ENCODE peak calls at places on chromosomes 5 and 9, in nine cellular contexts. B is NCI-H146, E is foreskin fibroblast, S is fibroblast of lung, O is T-cell, V is NCI-H82, Q is pancreas, M is SJSA1, J is ACHN. T is an unnamed sample.

GRCh38 chr9:18596920-18597319 is 123.0 kb downstream of the ADAMTSL1 start:
- DNase-seq in B (no peak), E (peak), S (peak), O (no peak), V (no peak), Q (no peak), M (no peak), J (no peak), T (no peak)

GRCh38 chr9:77502568-77502967 is 145.6 kb downstream of the GNA14 start:
- DNase-seq in B (no peak), E (no peak), S (no peak), O (no peak), V (no peak), Q (no peak), M (no peak), J (no peak), T (no peak)

GRCh38 chr9:115650768-115651167 is 502.8 kb upstream of the PAPPA start:
- DNase-seq in B (no peak), E (peak), S (peak), O (no peak), V (no peak), Q (no peak), M (no peak), J (no peak), T (peak)

GRCh38 chr5:139912158-139912557 is 116.5 kb downstream of the PSD2 start:
- DNase-seq in B (no peak), E (no peak), S (no peak), O (no peak), V (no peak), Q (no peak), M (peak), J (no peak), T (no peak)

GRCh38 chr9:116042321-116042720 is 111.3 kb upstream of the PAPPA start:
- DNase-seq in B (no peak), E (no peak), S (no peak), O (no peak), V (no peak), Q (no peak), M (no peak), J (no peak), T (no peak)

GRCh38 chr9:122819791-122820489 is 8.4 kb downstream of the PDCL start:
- DNase-seq in B (no peak), E (peak), S (peak), O (no peak), V (no peak), Q (no peak), M (no peak), J (no peak), T (no peak)

GRCh38 chr5:176692326-176692725 is 45.0 kb downstream of the TSPAN17 start:
- DNase-seq in B (peak), E (no peak), S (no peak), O (no peak), V (no peak), Q (no peak), M (no peak), J (no peak), T (no peak)

GRCh38 chr9:18427691-18428090 is 46.3 kb upstream of the ADAMTSL1 start:
- DNase-seq in B (no peak), E (no peak), S (no peak), O (no peak), V (no peak), Q (no peak), M (no peak), J (no peak), T (no peak)

GRCh38 chr5:178505639-178506407 is 84.4 kb downstream of the COL23A1 start:
- DNase-seq in B (no peak), E (no peak), S (no peak), O (no peak), V (no peak), Q (no peak), M (no peak), J (no peak), T (no peak)

GRCh38 chr9:98517710-98518109 is 191.0 kb downstream of the GABBR2 start:
- DNase-seq in B (no peak), E (no peak), S (no peak), O (no peak), V (no peak), Q (no peak), M (no peak), J (no peak), T (no peak)

GRCh38 chr5:138905541-138905940 is 30.4 kb upstream of the LRRTM2 start:
- DNase-seq in B (no peak), E (peak), S (no peak), O (no peak), V (no peak), Q (no peak), M (no peak), J (peak), T (peak)

GRCh38 chr9:21294325-21294724 is 10.8 kb downstream of the IFNA5 start:
- DNase-seq in B (no peak), E (peak), S (peak), O (no peak), V (peak), Q (no peak), M (no peak), J (no peak), T (no peak)

T was measured in osteoblast.